ENCODE peak calls at places on chromosome 3, in eight cellular contexts. K, R, N, B, Z, L, S and G are unnamed samples.

GRCh38 chr3:33810545-33810944 is 12.1 kb downstream of the PDCD6IP start:
- DNase-seq in N (no peak), L (no peak), K (no peak), Z (no peak), B (no peak), R (no peak), S (no peak), G (no peak)

GRCh38 chr3:43770426-43771103 is 79.8 kb downstream of the ABHD5 start:
- DNase-seq in S (peak), R (no peak), Z (peak), N (peak), L (no peak), K (peak), B (no peak), G (peak)

GRCh38 chr3:52126500-52126899 is 27.7 kb downstream of the POC1A start:
- DNase-seq in S (no peak), N (no peak), Z (no peak), K (no peak), R (no peak), L (no peak), B (no peak), G (no peak)

GRCh38 chr3:136211547-136211946 is 15.4 kb upstream of the MSL2 start:
- DNase-seq in S (no peak), L (no peak), N (no peak), R (no peak), K (no peak), Z (no peak), B (no peak), G (no peak)

GRCh38 chr3:193996205-193996604 is 139.7 kb upstream of the HES1 start:
- DNase-seq in S (no peak), K (no peak), B (no peak), R (no peak), Z (no peak), N (no peak), L (no peak), G (no peak)

GRCh38 chr3:158121295-158121694 is 11.4 kb downstream of the RSRC1 start:
- DNase-seq in B (no peak), K (no peak), S (no peak), Z (no peak), N (no peak), R (no peak), L (no peak), G (no peak)

GRCh38 chr3:143252931-143253330 is 133.4 kb downstream of the CHST2 start:
- DNase-seq in Z (no peak), K (peak), B (no peak), L (no peak), S (no peak), N (no peak), R (no peak), G (no peak)

GRCh38 chr3:124429129-124429815 is 301.0 kb upstream of the UMPS start:
- DNase-seq in R (no peak), L (no peak), S (no peak), B (peak), N (no peak), K (peak), Z (no peak), G (peak)

GRCh38 chr3:167450675-167451074 is 23.2 kb downstream of the SERPINI2 start:
- DNase-seq in R (no peak), S (no peak), L (no peak), K (no peak), B (no peak), N (no peak), Z (no peak), G (no peak)

GRCh38 chr3:183073839-183074615 is 25.3 kb downstream of the MCCC1 start:
- DNase-seq in Z (no peak), R (no peak), N (no peak), K (peak), S (no peak), B (no peak), L (no peak), G (peak)

GRCh38 chr3:32794487-32795308 is 23.1 kb upstream of the TRIM71 start:
- DNase-seq in B (no peak), K (peak), S (no peak), N (no peak), Z (no peak), L (no peak), R (no peak), G (no peak)

GRCh38 chr3:17077614-17078013 is 192.9 kb downstream of the PLCL2 start:
- DNase-seq in R (no peak), B (no peak), L (no peak), K (no peak), S (peak), N (no peak), Z (no peak), G (no peak)

GRCh38 chr3:33167716-33168339 is 50.8 kb downstream of the SUSD5 start:
- DNase-seq in Z (no peak), R (no peak), N (no peak), L (no peak), K (no peak), B (no peak), S (no peak), G (peak)

GRCh38 chr3:58570851-58571250 is 6.3 kb downstream of the FAM107A start:
- DNase-seq in L (no peak), S (no peak), Z (no peak), B (no peak), R (no peak), N (peak), K (no peak), G (no peak)